ENCODE peak calls at places on chromosomes 1 and 21, in five cellular contexts. T is H1, A is trophoblast cell, W is H9, S is mesenchymal stem cell. G is an unnamed sample.

GRCh38 chr1:118097622-118098348 is 87.2 kb downstream of the SPAG17 start:
- DNase-seq in T (no peak), A (no peak), W (no peak), S (peak; percentile 58), G (no peak)

GRCh38 chr1:115829023-115829674 is 11.8 kb downstream of the NHLH2 start:
- DNase-seq in T (no peak), A (peak; percentile 42), W (no peak), S (peak; percentile 93), G (no peak)

GRCh38 chr1:73587080-73587479 is 610.9 kb downstream of the LRRIQ3 start:
- DNase-seq in T (no peak), A (no peak), W (no peak), S (no peak), G (no peak)

GRCh38 chr21:17782051-17782450 is 37.1 kb downstream of the C21orf91 start:
- DNase-seq in T (no peak), A (no peak), W (no peak), S (no peak), G (no peak)

GRCh38 chr21:33308586-33309490 is 15.9 kb upstream of the IFNAR1 start:
- DNase-seq in T (no peak), A (peak; percentile 50), W (no peak), S (peak; percentile 52), G (no peak)

GRCh38 chr1:10694633-10695627 is 101.5 kb downstream of the CASZ1 start:
- DNase-seq in T (peak; percentile 44), A (peak; percentile 65), W (peak; percentile 87), S (peak; percentile 79), G (peak; percentile 89)

GRCh38 chr1:67834246-67834877 is 1.1 kb upstream of the GNG12 start:
- DNase-seq in T (no peak), A (no peak), W (no peak), S (no peak), G (no peak)

GRCh38 chr1:42945171-42945570 is 13.5 kb downstream of the SLC2A1 start:
- DNase-seq in T (no peak), A (no peak), W (no peak), S (no peak), G (no peak)

GRCh38 chr1:62029704-62030103 is 164.9 kb upstream of the L1TD1 start:
- DNase-seq in T (no peak), A (no peak), W (no peak), S (no peak), G (no peak)

GRCh38 chr1:206816390-206817287 is 44.3 kb upstream of the IL10 start:
- DNase-seq in T (no peak), A (no peak), W (no peak), S (peak; percentile 50), G (no peak)

GRCh38 chr1:16621300-16621658 is 7.9 kb upstream of the NBPF1 start:
- DNase-seq in T (no peak), A (no peak), W (no peak), S (no peak), G (no peak)

GRCh38 chr1:94236630-94237290 is 624 bp downstream of the ARHGAP29 start:
- DNase-seq in T (no peak), A (peak; percentile 49), W (peak; percentile 52), S (peak; percentile 59), G (no peak)

GRCh38 chr1:51518730-51519047 is 377 bp downstream of the EPS15 start:
- DNase-seq in T (no peak), A (peak; percentile 62), W (no peak), S (no peak), G (no peak)

GRCh38 chr1:36323636-36324321 is at the start of gene EVA1B:
- DNase-seq in T (no peak), A (peak; percentile 86), W (peak; percentile 89), S (peak; percentile 92), G (peak; percentile 50)

GRCh38 chr1:235128453-235129328 is at the start of gene TOMM20:
- DNase-seq in T (peak; percentile 96), A (peak; percentile 100), W (peak; percentile 98), S (peak; percentile 98), G (peak; percentile 95)

DNA sequence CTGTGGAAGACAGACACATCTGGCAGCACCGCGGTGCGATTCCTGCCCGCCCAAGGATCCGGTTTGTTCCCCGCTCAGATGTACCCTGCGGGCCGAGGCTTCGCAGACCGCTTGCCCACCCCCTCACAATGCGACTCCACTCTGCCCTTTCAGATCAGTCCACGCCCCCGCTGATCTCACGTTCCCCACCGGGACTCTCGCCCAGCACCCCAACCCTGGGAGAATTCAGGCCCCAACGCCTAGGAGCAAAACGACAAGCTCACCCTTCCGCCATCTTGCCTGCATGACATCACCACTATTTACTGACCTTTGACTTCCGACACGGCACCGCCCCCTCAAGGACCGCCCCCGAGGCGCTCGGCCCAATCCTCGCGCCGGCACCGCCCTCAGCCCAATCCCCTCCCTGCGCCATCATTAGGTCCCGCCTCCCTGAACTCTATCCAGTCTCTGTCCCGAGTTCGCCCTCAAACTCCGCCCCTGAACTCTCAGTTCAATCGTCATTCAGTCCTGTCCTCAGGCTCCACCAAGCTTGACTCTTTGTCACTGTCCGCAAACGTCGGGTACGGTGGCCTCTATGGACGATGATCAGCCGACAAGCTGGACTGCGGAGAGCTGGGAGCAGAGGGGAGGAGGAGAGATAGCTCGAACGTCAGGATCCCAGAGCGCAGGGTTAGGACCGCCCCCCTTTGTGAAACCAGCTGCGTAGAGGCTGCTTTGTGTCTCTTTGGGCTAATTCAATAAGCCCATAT is at the start of gene BSDC1:
- DNase-seq in T (peak; percentile 97), A (peak; percentile 98), W (peak; percentile 99), S (peak; percentile 100), G (peak; percentile 100)
- H2AK5ac ChIP-seq in T (peak within 1 kb of the TSS; percentile 75), A (peak within 1 kb of the TSS; percentile 80), W (no peak within 1 kb of the TSS), S (no peak within 1 kb of the TSS), G (no peak within 1 kb of the TSS)

GRCh38 chr1:243428084-243428483 is 172.2 kb downstream of the SDCCAG8 start:
- DNase-seq in T (no peak), A (no peak), W (no peak), S (no peak), G (no peak)

GRCh38 chr1:243420369-243420768 is 164.5 kb downstream of the SDCCAG8 start:
- DNase-seq in T (no peak), A (no peak), W (no peak), S (no peak), G (no peak)

GRCh38 chr1:243421784-243422183 is 165.9 kb downstream of the SDCCAG8 start:
- DNase-seq in T (no peak), A (no peak), W (peak; percentile 40), S (peak; percentile 46), G (no peak)

GRCh38 chr1:243420968-243421675 is 165.3 kb downstream of the SDCCAG8 start:
- DNase-seq in T (no peak), A (no peak), W (no peak), S (no peak), G (no peak)

GRCh38 chr1:243422362-243422761 is 166.5 kb downstream of the SDCCAG8 start:
- DNase-seq in T (no peak), A (no peak), W (no peak), S (no peak), G (no peak)
- H2BK12ac ChIP-seq in T (no peak overlapping the region), A (no peak overlapping the region), W (no peak overlapping the region), S (no peak overlapping the region), G (no peak overlapping the region)

GRCh38 chr21:29148535-29148934 is 18.1 kb downstream of the MAP3K7CL start:
- DNase-seq in T (no peak), A (no peak), W (no peak), S (no peak), G (no peak)

GRCh38 chr21:29145354-29145782 is 14.9 kb downstream of the MAP3K7CL start:
- DNase-seq in T (no peak), A (peak; percentile 18), W (no peak), S (peak; percentile 93), G (no peak)

GRCh38 chr21:29146726-29147125 is 16.3 kb downstream of the MAP3K7CL start:
- DNase-seq in T (no peak), A (no peak), W (no peak), S (no peak), G (no peak)

GRCh38 chr21:29145837-29146453 is 15.5 kb downstream of the MAP3K7CL start:
- DNase-seq in T (no peak), A (no peak), W (no peak), S (peak; percentile 26), G (no peak)

GRCh38 chr21:29144736-29145353 is 14.4 kb downstream of the MAP3K7CL start:
- DNase-seq in T (no peak), A (no peak), W (no peak), S (peak; percentile 65), G (no peak)
- H2AK5ac ChIP-seq in T (no peak overlapping the region), A (no peak overlapping the region), W (no peak overlapping the region), S (peak overlapping the region; percentile 14), G (no peak overlapping the region)

DNA sequence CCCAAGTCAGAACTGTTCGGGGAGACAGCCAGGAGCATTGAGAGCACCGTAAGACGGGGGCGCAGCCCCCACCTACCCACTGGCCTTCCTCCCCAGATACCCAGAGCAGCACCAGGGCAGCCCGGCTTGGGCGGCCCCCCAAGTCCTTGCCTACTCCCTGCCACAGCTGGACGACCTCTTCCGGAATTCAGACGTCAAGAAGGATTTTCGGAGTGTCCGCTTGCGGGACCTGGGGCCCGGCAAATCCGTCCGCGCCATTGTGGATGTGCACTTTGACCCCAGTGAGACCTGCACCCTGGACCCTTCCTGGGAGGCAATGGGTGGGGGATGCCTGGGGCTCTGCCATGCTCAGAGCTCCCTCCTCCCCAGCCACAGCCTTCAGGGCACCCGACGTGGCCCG is 26.7 kb downstream of the RNF223 start:
- DNase-seq in T (no peak), A (no peak), W (no peak), S (no peak), G (no peak)
- H2BK12ac ChIP-seq in T (no peak overlapping the region), A (no peak overlapping the region), W (no peak overlapping the region), S (no peak overlapping the region), G (no peak overlapping the region)

GRCh38 chr21:44989538-44989888 is 49.7 kb downstream of the SLX9 start:
- DNase-seq in T (no peak), A (no peak), W (no peak), S (no peak), G (no peak)
- H2AK5ac ChIP-seq in T (no peak overlapping the region), A (peak overlapping the region; percentile 5), W (no peak overlapping the region), S (no peak overlapping the region), G (peak overlapping the region; percentile 70)

GRCh38 chr1:83781667-83782066 is 217.3 kb downstream of the TTLL7 start:
- DNase-seq in T (no peak), A (no peak), W (no peak), S (no peak), G (no peak)
- H2BK12ac ChIP-seq in T (no peak overlapping the region), A (no peak overlapping the region), W (no peak overlapping the region), S (no peak overlapping the region), G (no peak overlapping the region)

GRCh38 chr1:27003745-27004470 is 8.7 kb downstream of the TENT5B start:
- DNase-seq in T (no peak), A (no peak), W (peak; percentile 57), S (no peak), G (no peak)
- H2AK5ac ChIP-seq in T (peak overlapping the region; percentile 41), A (no peak overlapping the region), W (no peak overlapping the region), S (peak overlapping the region; percentile 41), G (no peak overlapping the region)

GRCh38 chr1:233993651-233994050 is 89.2 kb downstream of the SLC35F3 start:
- DNase-seq in T (no peak), A (no peak), W (no peak), S (no peak), G (no peak)
- H2BK12ac ChIP-seq in T (no peak overlapping the region), A (no peak overlapping the region), W (no peak overlapping the region), S (no peak overlapping the region), G (no peak overlapping the region)

G was measured in neuronal stem cell.